ENCODE peak calls at places on chromosome 12, in ten cellular contexts. C is uterus, H is stomach, X is endodermal cell, Q is choroid plexus epithelial cell, V is ovary, D is mesothelial cell of epicardium, Y is A549, R is AG09309, N is WTC11. G is an unnamed sample.

GRCh38 chr12:34294137-34294536 is 271.8 kb downstream of the ALG10 start:
- DNase-seq in X (no peak), C (no peak), H (no peak), D (no peak), Y (no peak), R (no peak), N (no peak), Q (no peak), V (no peak), G (no peak)

GRCh38 chr12:110312581-110313360 is 31.7 kb downstream of the ATP2A2 start:
- DNase-seq in Y (peak), X (peak), C (no peak), Q (peak), V (peak), R (no peak), H (no peak), N (no peak), D (no peak), G (no peak)

GRCh38 chr12:88575361-88575959 is 4.8 kb downstream of the KITLG start:
- DNase-seq in D (no peak), C (no peak), H (no peak), N (no peak), R (no peak), X (no peak), Q (peak), Y (no peak), V (no peak), G (no peak)

GRCh38 chr12:57751432-57751787 is 700 bp downstream of the CDK4 start:
- DNase-seq in V (no peak), Q (no peak), R (no peak), N (no peak), H (no peak), C (no peak), X (no peak), D (no peak), Y (no peak), G (no peak)

GRCh38 chr12:11836282-11836963 is 186.9 kb downstream of the ETV6 start:
- DNase-seq in Y (no peak), D (no peak), H (peak), X (peak), C (no peak), Q (no peak), N (no peak), V (no peak), R (no peak), G (no peak)

GRCh38 chr12:69994593-69995222 is 169.7 kb downstream of the MYRFL start:
- DNase-seq in Q (no peak), H (peak), D (no peak), Y (no peak), X (no peak), V (no peak), N (no peak), R (no peak), C (no peak), G (no peak)

GRCh38 chr12:87820524-87821194 is 208.5 kb downstream of the C12orf50 start:
- DNase-seq in V (no peak), X (no peak), N (no peak), Q (peak), H (no peak), D (no peak), Y (peak), C (no peak), R (no peak), G (no peak)

GRCh38 chr12:106120578-106121105 is 18.1 kb downstream of the NUAK1 start:
- DNase-seq in X (no peak), V (no peak), N (no peak), Y (peak), R (no peak), C (peak), Q (no peak), H (no peak), D (no peak), G (no peak)

GRCh38 chr12:123983822-123984485 is 10.9 kb downstream of the ZNF664 start:
- DNase-seq in Y (peak), R (peak), N (peak), C (peak), V (peak), Q (peak), X (peak), H (peak), D (peak), G (no peak)
- TF ChIP-seq CTCF in Y (peak), R (peak), N (peak), C (peak), V (peak), Q (peak), X (peak), H (peak), D (no peak), G (peak)

GRCh38 chr12:104737682-104738370 is 220.3 kb downstream of the SLC41A2 start:
- DNase-seq in N (no peak), Y (no peak), R (no peak), Q (no peak), C (no peak), V (no peak), X (no peak), H (no peak), D (no peak), G (peak)

GRCh38 chr12:104735801-104736200 is 222.3 kb downstream of the SLC41A2 start:
- DNase-seq in H (no peak), V (no peak), R (no peak), D (no peak), Q (no peak), X (no peak), C (no peak), N (no peak), Y (no peak), G (no peak)

GRCh38 chr12:104734541-104735075 is 223.5 kb downstream of the SLC41A2 start:
- DNase-seq in R (no peak), X (no peak), V (no peak), C (no peak), Y (no peak), H (no peak), N (no peak), D (no peak), Q (no peak), G (no peak)

GRCh38 chr12:104737113-104737512 is 221.0 kb downstream of the SLC41A2 start:
- DNase-seq in R (no peak), D (no peak), Y (no peak), H (no peak), C (no peak), N (no peak), Q (no peak), X (no peak), V (no peak), G (no peak)

DNA sequence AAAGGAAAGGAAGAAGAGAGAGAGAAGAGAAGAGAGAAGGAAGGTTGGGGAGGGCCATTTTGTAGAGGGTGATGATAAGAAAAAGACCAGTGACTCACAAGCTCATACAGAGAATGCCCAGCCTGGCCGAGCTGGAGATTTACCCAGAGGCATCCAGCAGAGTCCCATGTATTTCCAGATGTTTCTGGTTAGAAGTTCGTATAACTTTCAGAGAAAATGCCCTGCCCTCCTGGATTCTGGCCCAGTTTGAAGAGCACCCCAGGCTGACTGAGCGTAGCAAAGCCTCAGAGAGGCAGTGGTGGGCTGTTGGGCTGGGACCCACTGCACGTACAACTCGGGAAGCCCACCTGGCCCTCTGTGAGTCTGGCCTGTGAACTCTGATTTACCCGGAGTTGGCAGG is 221.8 kb downstream of the SLC41A2 start:
- DNase-seq in H (no peak), Q (peak), V (no peak), Y (no peak), R (peak), D (no peak), N (no peak), C (no peak), X (no peak), G (no peak)
- TF ChIP-seq CTCF in H (no peak), Q (no peak), V (no peak), Y (no peak), R (peak), D (no peak), N (no peak), C (no peak), X (no peak), G (no peak)

DNA sequence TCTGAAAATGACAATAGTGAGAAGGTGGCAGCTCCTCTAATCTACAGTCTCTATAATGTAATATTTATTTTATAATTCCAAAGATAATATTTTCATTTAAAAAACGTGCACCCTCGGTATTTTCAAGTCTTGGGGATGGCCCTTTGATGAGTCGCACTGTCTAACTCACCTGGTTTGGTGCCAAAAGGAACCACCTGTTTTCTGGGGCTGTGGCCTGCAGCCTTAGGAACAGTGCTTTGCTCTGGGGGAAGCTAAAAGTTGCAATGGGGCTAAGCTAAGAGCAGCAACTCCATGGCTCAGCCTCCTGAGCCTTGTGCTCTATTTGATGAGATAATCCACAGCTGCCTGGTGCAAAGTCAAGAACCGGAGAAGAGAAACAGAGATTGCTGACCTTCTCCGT is 6.4 kb upstream of the ENDOU start:
- DNase-seq in C (no peak), N (no peak), V (no peak), X (no peak), D (no peak), R (no peak), Q (no peak), Y (no peak), H (no peak), G (no peak)
- TF ChIP-seq CTCF in C (no peak), N (no peak), V (no peak), X (no peak), D (no peak), R (no peak), Q (no peak), Y (no peak), H (no peak), G (no peak)

GRCh38 chr12:68665016-68665569 is 21.7 kb upstream of the NUP107 start:
- DNase-seq in R (no peak), N (no peak), C (no peak), D (no peak), X (no peak), V (no peak), Y (peak), H (no peak), Q (peak), G (no peak)
- TF ChIP-seq CTCF in R (no peak), N (no peak), C (no peak), D (no peak), X (no peak), V (no peak), Y (no peak), H (no peak), Q (no peak), G (no peak)

DNA sequence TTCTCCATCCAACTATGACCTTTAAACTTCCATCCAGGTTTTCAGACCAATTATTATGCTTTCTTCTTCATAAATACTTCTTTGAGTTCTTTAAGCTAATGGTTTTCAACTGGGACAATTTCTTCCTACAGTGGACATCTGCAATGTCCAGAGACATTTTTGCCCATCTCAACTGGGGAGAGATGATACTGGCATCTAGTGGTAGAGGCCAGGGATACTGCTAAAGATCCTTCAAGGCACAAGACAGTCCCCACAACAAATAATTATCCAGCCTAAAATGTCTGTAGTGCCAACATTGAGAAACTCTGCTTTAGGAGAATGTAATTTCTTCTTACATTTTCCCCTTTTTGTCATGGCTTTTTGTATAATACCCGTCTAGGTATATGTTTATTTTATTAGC is 10.6 kb downstream of the TRHDE start:
- DNase-seq in N (no peak), C (no peak), Y (no peak), D (no peak), V (no peak), R (no peak), Q (peak), H (no peak), X (no peak), G (no peak)
- TF ChIP-seq CTCF in N (no peak), C (peak), Y (peak), D (no peak), V (no peak), R (peak), Q (peak), H (no peak), X (peak), G (peak)

GRCh38 chr12:112905451-112906089 is 1.2 kb upstream of the OAS1 start:
- DNase-seq in D (no peak), V (no peak), X (no peak), Y (no peak), H (no peak), R (no peak), C (no peak), N (no peak), Q (no peak), G (no peak)

GRCh38 chr12:112904571-112904970 is 2.2 kb upstream of the OAS1 start:
- DNase-seq in X (no peak), D (no peak), R (no peak), H (no peak), V (no peak), C (no peak), Y (peak), N (no peak), Q (peak), G (no peak)

GRCh38 chr12:112898380-112898779 is 8.4 kb upstream of the OAS1 start:
- DNase-seq in Y (no peak), X (no peak), N (no peak), R (no peak), C (no peak), D (no peak), V (no peak), Q (no peak), H (no peak), G (no peak)

GRCh38 chr12:112901271-112901670 is 5.5 kb upstream of the OAS1 start:
- DNase-seq in H (peak), V (no peak), Y (no peak), N (no peak), R (no peak), D (no peak), Q (no peak), C (no peak), X (no peak), G (no peak)

GRCh38 chr12:112900298-112901145 is 6.2 kb upstream of the OAS1 start:
- DNase-seq in D (no peak), N (peak), X (peak), R (no peak), Q (peak), H (peak), C (no peak), V (no peak), Y (peak), G (peak)
- TF ChIP-seq CTCF in D (peak), N (peak), X (peak), R (peak), Q (peak), H (peak), C (peak), V (no peak), Y (peak), G (peak)

GRCh38 chr12:129162805-129163204 is 309.5 kb downstream of the GLT1D1 start:
- DNase-seq in C (no peak), X (peak), V (no peak), R (no peak), D (no peak), N (no peak), Q (no peak), Y (no peak), H (no peak), G (no peak)
- TF ChIP-seq CTCF in C (no peak), X (peak), V (no peak), R (no peak), D (no peak), N (no peak), Q (no peak), Y (no peak), H (no peak), G (no peak)

G was measured in neural crest cell.